ENCODE peak calls at places on chromosomes 12 and 14, in seven cellular contexts. Y is HCT116, X is GM12878, V is H1, Q is SK-N-SH, F is HepG2, T is K562. M is an unnamed sample.

GRCh38 chr14:94144765-94145164 is 15.4 kb upstream of the IFI27L2 start:
- DNase-seq in V (peak; percentile 62), X (no peak), T (no peak), Q (no peak), F (no peak), Y (peak; percentile 8), M (no peak)

GRCh38 chr14:94001501-94002396 is 4.6 kb downstream of the CCDC197 start:
- DNase-seq in F (peak; percentile 56), Y (peak; percentile 59), X (no peak), Q (peak; percentile 86), T (peak; percentile 59), V (peak; percentile 73), M (peak; percentile 88)

GRCh38 chr12:71755146-71755892 is 656 bp downstream of the RAB21 start:
- DNase-seq in F (peak; percentile 18), X (peak; percentile 30), Q (peak; percentile 18), T (peak; percentile 53), V (no peak), Y (no peak), M (peak; percentile 41)

GRCh38 chr14:66735853-66736252 is 227.9 kb downstream of the GPHN start:
- DNase-seq in Q (no peak), V (no peak), F (no peak), Y (no peak), X (no peak), T (no peak), M (no peak)

GRCh38 chr14:86013663-86014062 is 483.7 kb downstream of the FLRT2 start:
- DNase-seq in T (no peak), V (no peak), Q (no peak), Y (no peak), F (peak; percentile 46), X (no peak), M (no peak)

GRCh38 chr14:87178277-87178676 is 814.7 kb downstream of the GALC start:
- DNase-seq in Y (no peak), T (no peak), V (no peak), Q (no peak), F (no peak), X (no peak), M (no peak)

GRCh38 chr12:92193063-92193462 is 47.4 kb upstream of the BTG1 start:
- DNase-seq in Y (no peak), T (no peak), Q (no peak), F (no peak), X (no peak), V (no peak), M (no peak)

GRCh38 chr14:59093889-59094288 is 94.6 kb upstream of the DAAM1 start:
- DNase-seq in X (no peak), F (no peak), T (no peak), Q (peak; percentile 32), V (no peak), Y (no peak), M (no peak)

GRCh38 chr12:47714823-47715386 is 9.1 kb upstream of the RPAP3 start:
- DNase-seq in T (no peak), V (no peak), F (no peak), Q (no peak), Y (no peak), X (no peak), M (no peak)

GRCh38 chr14:105165761-105166485 is 2.7 kb downstream of the JAG2 start:
- DNase-seq in V (no peak), Y (no peak), Q (no peak), X (no peak), T (no peak), F (no peak), M (no peak)

GRCh38 chr14:97776890-97777564 is 979.8 kb downstream of the VRK1 start:
- DNase-seq in Q (no peak), Y (no peak), V (no peak), X (no peak), F (no peak), T (no peak), M (peak; percentile 95)

GRCh38 chr12:121799175-121799841 is 4.5 kb upstream of the SETD1B start:
- DNase-seq in X (no peak), Y (peak; percentile 75), Q (peak; percentile 75), F (peak; percentile 77), T (peak; percentile 86), V (no peak), M (peak; percentile 93)

GRCh38 chr12:123115409-123116111 is 35.3 kb downstream of the PITPNM2 start:
- DNase-seq in Q (no peak), V (no peak), T (no peak), X (peak; percentile 8), Y (no peak), F (no peak), M (no peak)
- TF ChIP-seq JUND in Q (peak; percentile 67), V (no peak), T (peak; percentile 29), X (no peak), Y (no peak), F (no peak), M (no peak)

GRCh38 chr14:95609398-95609990 is 74.6 kb downstream of the GLRX5 start:
- DNase-seq in F (peak; percentile 39), Y (peak; percentile 42), V (peak; percentile 80), T (peak; percentile 20), Q (peak; percentile 63), X (no peak), M (peak; percentile 28)
- TF ChIP-seq JUND in F (no peak), Y (no peak), V (no peak), T (no peak), Q (no peak), X (no peak), M (no peak)

DNA sequence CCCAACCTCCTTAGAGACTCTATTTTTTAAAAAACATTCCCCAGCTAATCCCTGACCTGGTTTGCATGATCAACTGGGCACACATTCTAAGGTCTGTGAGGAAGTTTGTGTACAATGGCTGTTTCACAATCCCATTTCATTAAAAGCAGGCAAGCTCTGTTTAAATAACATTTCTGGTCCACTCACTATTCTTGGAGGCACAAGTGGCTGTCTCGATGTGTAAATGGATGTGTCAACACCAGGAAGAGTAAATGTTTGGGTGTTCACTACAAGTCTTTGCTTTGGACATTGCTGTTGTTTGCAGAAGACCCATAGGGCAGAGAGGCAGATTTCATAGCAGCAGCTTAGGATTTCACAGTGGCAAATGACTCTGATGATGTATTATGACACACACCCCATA is 98.3 kb downstream of the PDZRN4 start:
- DNase-seq in X (no peak), Y (no peak), V (no peak), T (no peak), F (peak; percentile 75), Q (no peak), M (peak; percentile 73)
- TF ChIP-seq JUND in X (no peak), Y (no peak), V (no peak), T (no peak), F (no peak), Q (no peak), M (no peak)

DNA sequence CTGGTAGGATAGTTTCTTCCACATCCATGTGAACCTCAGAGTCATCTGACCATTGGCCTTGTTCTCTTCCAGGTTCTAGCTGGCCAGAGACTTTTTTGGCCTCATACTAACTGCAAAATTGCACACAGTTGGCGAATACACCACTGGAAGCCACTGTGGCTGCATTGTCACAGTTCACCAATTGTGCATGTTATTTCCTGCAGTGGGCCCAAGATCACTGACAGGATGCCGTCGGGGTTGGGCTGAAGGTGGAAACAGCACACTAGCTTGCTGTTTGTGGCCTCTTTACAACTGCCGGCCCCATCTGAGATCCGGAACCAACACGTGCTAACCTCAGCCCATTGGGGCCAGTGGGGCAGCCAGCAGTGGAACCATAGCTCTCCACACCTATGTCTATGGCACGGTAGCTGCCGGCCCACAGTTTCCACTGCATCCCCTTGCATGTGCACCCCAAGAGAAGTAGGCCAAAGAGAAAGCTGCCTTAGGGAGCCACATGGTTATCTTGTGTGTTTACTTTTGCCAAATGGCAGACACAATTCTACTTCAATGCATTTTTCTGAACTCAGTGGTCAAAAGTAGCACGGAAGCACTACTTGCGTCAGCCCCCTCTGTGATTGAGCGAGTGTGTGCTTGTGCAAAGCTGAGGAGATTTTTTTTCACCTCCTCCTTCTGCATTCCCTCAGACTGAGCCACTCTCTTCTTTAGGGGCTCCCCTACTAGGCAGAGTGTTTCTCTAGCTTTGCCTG is 464.0 kb downstream of the RAD51B start:
- DNase-seq in V (no peak), Y (no peak), T (no peak), X (peak; percentile 95), F (no peak), Q (no peak), M (no peak)
- TF ChIP-seq JUND in V (no peak), Y (no peak), T (no peak), X (no peak), F (no peak), Q (no peak), M (no peak)

DNA sequence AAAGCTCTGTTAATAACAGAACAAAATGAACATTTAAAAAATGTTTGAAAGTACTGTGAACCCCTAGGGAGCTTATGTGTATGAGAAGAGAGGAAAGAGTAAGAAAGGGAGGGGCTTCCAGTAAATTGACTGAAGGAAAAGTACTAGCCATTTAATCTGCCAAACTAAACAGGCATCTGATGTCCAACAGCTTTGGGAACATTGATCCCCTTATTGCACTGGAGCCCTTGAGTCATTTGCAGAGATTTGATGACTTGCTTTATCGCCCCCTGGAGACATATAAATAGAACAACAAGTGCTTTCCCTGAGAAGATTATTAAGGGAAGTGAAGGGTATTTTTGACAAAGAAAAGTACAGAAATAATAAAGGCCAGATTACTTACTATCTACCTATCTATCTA is 319.3 kb upstream of the NOVA1 start:
- DNase-seq in X (no peak), Q (peak; percentile 1), F (peak; percentile 28), T (peak; percentile 6), Y (no peak), V (no peak), M (peak; percentile 37)
- TF ChIP-seq JUND in X (no peak), Q (no peak), F (no peak), T (no peak), Y (no peak), V (no peak), M (no peak)

DNA sequence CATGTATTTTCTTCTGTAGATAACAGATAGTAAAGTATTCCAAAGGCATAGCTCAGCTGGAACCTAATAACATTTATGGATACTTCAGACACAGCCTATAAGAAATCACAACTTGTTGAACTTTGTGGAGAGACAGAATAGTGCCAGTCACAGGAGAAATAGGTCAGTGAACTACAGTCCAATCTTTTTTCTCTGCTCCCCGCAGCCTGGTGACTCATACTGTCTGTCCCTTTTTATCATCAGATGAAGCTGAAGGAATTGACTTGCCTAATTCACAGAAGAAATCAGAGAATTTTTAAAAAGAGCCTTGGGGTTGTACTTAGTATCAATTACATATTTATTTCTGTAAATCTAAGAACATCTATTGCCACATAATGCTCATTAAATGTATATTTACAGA is 222.3 kb downstream of the ALG10 start:
- DNase-seq in X (no peak), T (no peak), Q (no peak), V (no peak), Y (no peak), F (no peak), M (no peak)
- TF ChIP-seq JUND in X (no peak), T (no peak), Q (no peak), V (no peak), Y (no peak), F (no peak), M (no peak)

DNA sequence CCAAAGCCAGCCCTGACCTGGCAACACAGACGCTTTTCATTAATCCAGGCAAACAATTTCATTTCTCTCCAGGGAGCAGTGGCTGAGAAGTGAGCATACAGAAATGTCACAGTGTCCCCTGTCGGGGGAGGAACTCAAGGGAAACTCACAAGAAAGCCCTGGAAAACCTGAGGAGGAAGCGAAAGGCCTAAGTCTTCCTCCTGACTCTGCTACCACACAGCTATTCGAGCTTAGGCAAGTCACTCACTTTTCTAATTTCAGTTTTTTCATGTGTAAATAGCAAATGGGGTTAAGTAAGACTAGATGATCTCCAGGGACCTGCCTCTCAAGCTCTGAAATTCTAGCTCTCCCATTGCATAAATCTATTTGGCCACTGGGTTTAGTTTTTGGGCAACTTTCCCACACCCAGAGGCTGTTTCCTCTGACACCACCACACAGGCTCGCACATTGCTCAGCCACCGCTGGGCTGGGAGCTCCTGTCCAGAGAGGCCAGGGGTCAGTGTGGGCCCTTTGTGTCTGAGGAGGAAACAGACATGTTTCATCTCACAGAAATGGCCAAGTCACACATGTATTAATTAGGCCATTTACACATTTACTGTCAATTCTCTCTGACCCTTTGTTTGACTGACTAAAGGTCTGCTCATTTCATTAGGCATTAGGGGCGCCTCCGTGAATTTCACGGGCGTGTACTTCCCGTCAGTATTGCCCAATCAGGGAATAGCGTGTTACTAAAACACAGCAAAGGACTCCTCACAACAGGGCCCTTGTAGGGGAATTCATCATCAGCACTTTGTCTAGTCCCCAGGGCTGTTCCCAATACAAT is 9.8 kb upstream of the PNMA1 start:
- DNase-seq in V (no peak), X (no peak), F (no peak), Y (no peak), Q (peak; percentile 45), T (no peak), M (peak; percentile 87)
- TF ChIP-seq JUND in V (no peak), X (no peak), F (no peak), Y (no peak), Q (no peak), T (no peak), M (no peak)